ENCODE peak calls at places on chromosome 5, in five cellular contexts. One of them, this sample, is unnamed.

GRCh38 chr5:180806351-180807011 is 3.9 kb upstream of the MGAT1 start:
- DNase-seq in HepG2: no peak
- DNase-seq in H1: no peak
- DNase-seq in SK-N-SH: no peak
- DNase-seq in K562: no peak
- DNase-seq in this sample: no peak

GRCh38 chr5:93579561-93580386 is 1.2 kb downstream of the NR2F1-AS1 start:
- DNase-seq in HepG2: no peak
- DNase-seq in H1: peak
- DNase-seq in SK-N-SH: peak
- DNase-seq in K562: no peak
- DNase-seq in this sample: no peak

GRCh38 chr5:163964650-163965049 is 459.2 kb downstream of the MAT2B start:
- DNase-seq in HepG2: no peak
- DNase-seq in H1: no peak
- DNase-seq in SK-N-SH: no peak
- DNase-seq in K562: no peak
- DNase-seq in this sample: no peak

GRCh38 chr5:39526914-39527477 is 102.2 kb upstream of the DAB2 start:
- DNase-seq in HepG2: peak
- DNase-seq in H1: no peak
- DNase-seq in SK-N-SH: no peak
- DNase-seq in K562: no peak
- DNase-seq in this sample: no peak

GRCh38 chr5:146805099-146805498 is 73.5 kb downstream of the PPP2R2B start:
- DNase-seq in HepG2: no peak
- DNase-seq in H1: no peak
- DNase-seq in SK-N-SH: no peak
- DNase-seq in K562: no peak
- DNase-seq in this sample: no peak

GRCh38 chr5:146731909-146732659 is 146.5 kb downstream of the PPP2R2B start:
- DNase-seq in HepG2: no peak
- DNase-seq in H1: no peak
- DNase-seq in SK-N-SH: no peak
- DNase-seq in K562: no peak
- DNase-seq in this sample: no peak

GRCh38 chr5:80245986-80246781 is 9.7 kb downstream of the SERINC5 start:
- DNase-seq in HepG2: peak
- DNase-seq in H1: no peak
- DNase-seq in SK-N-SH: no peak
- DNase-seq in K562: no peak
- DNase-seq in this sample: no peak

GRCh38 chr5:111461261-111461671 is 51.1 kb downstream of the STARD4 start:
- DNase-seq in HepG2: no peak
- DNase-seq in H1: peak
- DNase-seq in SK-N-SH: peak
- DNase-seq in K562: peak
- DNase-seq in this sample: no peak

GRCh38 chr5:33891731-33892418 is at the start of gene ADAMTS12:
- DNase-seq in HepG2: no peak
- DNase-seq in H1: peak
- DNase-seq in SK-N-SH: peak
- DNase-seq in K562: no peak
- DNase-seq in this sample: peak

GRCh38 chr5:42828661-42829060 is 17.0 kb upstream of the SELENOP start:
- DNase-seq in HepG2: no peak
- DNase-seq in H1: no peak
- DNase-seq in SK-N-SH: no peak
- DNase-seq in K562: no peak
- DNase-seq in this sample: no peak

GRCh38 chr5:173487296-173487695 is 129.2 kb downstream of the BOD1 start:
- DNase-seq in HepG2: no peak
- DNase-seq in H1: no peak
- DNase-seq in SK-N-SH: no peak
- DNase-seq in K562: no peak
- DNase-seq in this sample: no peak

GRCh38 chr5:148268556-148268955 is at the start of gene SPINK13:
- DNase-seq in HepG2: peak
- DNase-seq in H1: no peak
- DNase-seq in SK-N-SH: no peak
- DNase-seq in K562: no peak
- DNase-seq in this sample: no peak

GRCh38 chr5:168114444-168115017 is 176.9 kb upstream of the WWC1 start:
- DNase-seq in HepG2: peak
- DNase-seq in H1: peak
- DNase-seq in SK-N-SH: peak
- DNase-seq in K562: peak
- DNase-seq in this sample: peak

GRCh38 chr5:168879929-168880328 is 300.8 kb upstream of the PANK3 start:
- DNase-seq in HepG2: no peak
- DNase-seq in H1: no peak
- DNase-seq in SK-N-SH: no peak
- DNase-seq in K562: no peak
- DNase-seq in this sample: no peak

GRCh38 chr5:98108497-98108896 is 665.0 kb upstream of the RGMB start:
- DNase-seq in HepG2: no peak
- DNase-seq in H1: no peak
- DNase-seq in SK-N-SH: no peak
- DNase-seq in K562: no peak
- DNase-seq in this sample: no peak

GRCh38 chr5:170681013-170681433 is 102.5 kb upstream of the GABRP start:
- DNase-seq in HepG2: no peak
- DNase-seq in H1: peak
- DNase-seq in SK-N-SH: peak
- DNase-seq in K562: peak
- DNase-seq in this sample: no peak

GRCh38 chr5:176319827-176320554 is 41.6 kb downstream of the KIAA1191 start:
- DNase-seq in HepG2: peak
- DNase-seq in H1: no peak
- DNase-seq in SK-N-SH: no peak
- DNase-seq in K562: no peak
- DNase-seq in this sample: no peak

GRCh38 chr5:25540628-25541027 is 895.9 kb upstream of the CDH10 start:
- DNase-seq in HepG2: no peak
- DNase-seq in H1: no peak
- DNase-seq in SK-N-SH: no peak
- DNase-seq in K562: no peak
- DNase-seq in this sample: no peak

GRCh38 chr5:139810341-139811075 is 14.9 kb downstream of the PSD2 start:
- DNase-seq in HepG2: no peak
- DNase-seq in H1: no peak
- DNase-seq in SK-N-SH: no peak
- DNase-seq in K562: no peak
- DNase-seq in this sample: no peak

GRCh38 chr5:131570757-131571156 is 64.3 kb downstream of the RAPGEF6 start:
- DNase-seq in HepG2: no peak
- DNase-seq in H1: no peak
- DNase-seq in SK-N-SH: no peak
- DNase-seq in K562: no peak
- DNase-seq in this sample: no peak
- TF ChIP-seq TAF1 in HepG2: no peak
- TF ChIP-seq TAF1 in H1: no peak
- TF ChIP-seq TAF1 in SK-N-SH: no peak
- TF ChIP-seq TAF1 in K562: no peak
- TF ChIP-seq TAF1 in this sample: no peak

GRCh38 chr5:134059758-134060495 is 54.6 kb upstream of the TCF7 start:
- DNase-seq in HepG2: no peak
- DNase-seq in H1: no peak
- DNase-seq in SK-N-SH: no peak
- DNase-seq in K562: no peak
- DNase-seq in this sample: no peak
- TF ChIP-seq TAF1 in HepG2: no peak
- TF ChIP-seq TAF1 in H1: no peak
- TF ChIP-seq TAF1 in SK-N-SH: no peak
- TF ChIP-seq TAF1 in K562: no peak
- TF ChIP-seq TAF1 in this sample: no peak

GRCh38 chr5:132354381-132354780 is 15.1 kb upstream of the SLC22A5 start:
- DNase-seq in HepG2: no peak
- DNase-seq in H1: no peak
- DNase-seq in SK-N-SH: no peak
- DNase-seq in K562: no peak
- DNase-seq in this sample: no peak
- TF ChIP-seq TAF1 in HepG2: no peak
- TF ChIP-seq TAF1 in H1: no peak
- TF ChIP-seq TAF1 in SK-N-SH: no peak
- TF ChIP-seq TAF1 in K562: no peak
- TF ChIP-seq TAF1 in this sample: no peak

DNA sequence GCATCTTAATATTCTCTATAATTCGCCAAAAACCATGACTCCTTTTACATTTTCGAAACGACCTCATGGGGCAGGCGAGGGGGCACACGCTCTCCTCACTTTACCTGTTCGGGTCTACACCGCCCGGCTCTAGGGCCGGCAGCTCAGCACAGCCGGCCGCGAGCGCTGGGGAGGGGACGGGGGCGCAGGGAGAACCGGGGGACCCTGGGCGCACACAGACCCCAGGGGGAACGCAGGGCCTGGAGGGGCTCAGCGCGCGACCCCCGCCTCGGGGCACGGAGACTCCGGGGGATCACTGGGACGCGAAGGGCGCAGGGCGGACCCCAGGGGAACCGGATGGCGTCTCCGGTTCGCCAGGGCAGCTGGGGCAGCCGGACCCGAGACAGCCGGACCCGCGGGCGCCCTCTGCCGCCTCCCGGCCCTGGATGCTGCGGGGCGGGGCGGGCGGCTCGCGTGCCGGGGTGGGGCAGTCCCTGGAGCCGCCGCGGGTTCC is at the start of gene AHRR:
- DNase-seq in HepG2: peak
- DNase-seq in H1: peak
- DNase-seq in SK-N-SH: peak
- DNase-seq in K562: peak
- DNase-seq in this sample: peak
- TF ChIP-seq TAF1 in HepG2: no peak
- TF ChIP-seq TAF1 in H1: no peak
- TF ChIP-seq TAF1 in SK-N-SH: no peak
- TF ChIP-seq TAF1 in K562: no peak
- TF ChIP-seq TAF1 in this sample: peak

GRCh38 chr5:36360311-36360710 is 58.6 kb upstream of the RANBP3L start:
- DNase-seq in HepG2: no peak
- DNase-seq in H1: no peak
- DNase-seq in SK-N-SH: no peak
- DNase-seq in K562: no peak
- DNase-seq in this sample: no peak

GRCh38 chr5:36366883-36367282 is 65.2 kb upstream of the RANBP3L start:
- DNase-seq in HepG2: no peak
- DNase-seq in H1: no peak
- DNase-seq in SK-N-SH: no peak
- DNase-seq in K562: no peak
- DNase-seq in this sample: no peak

GRCh38 chr5:36364473-36364872 is 62.8 kb upstream of the RANBP3L start:
- DNase-seq in HepG2: no peak
- DNase-seq in H1: no peak
- DNase-seq in SK-N-SH: no peak
- DNase-seq in K562: no peak
- DNase-seq in this sample: no peak

GRCh38 chr5:36363776-36364175 is 62.1 kb upstream of the RANBP3L start:
- DNase-seq in HepG2: no peak
- DNase-seq in H1: no peak
- DNase-seq in SK-N-SH: no peak
- DNase-seq in K562: no peak
- DNase-seq in this sample: no peak

GRCh38 chr5:36363101-36363500 is 61.4 kb upstream of the RANBP3L start:
- DNase-seq in HepG2: no peak
- DNase-seq in H1: no peak
- DNase-seq in SK-N-SH: no peak
- DNase-seq in K562: no peak
- DNase-seq in this sample: no peak
- TF ChIP-seq TAF1 in HepG2: no peak
- TF ChIP-seq TAF1 in H1: no peak
- TF ChIP-seq TAF1 in SK-N-SH: no peak
- TF ChIP-seq TAF1 in K562: no peak
- TF ChIP-seq TAF1 in this sample: no peak